ENCODE peak calls at places on chromosomes 13 and 19, in seven cellular contexts. One of them, this sample, is unnamed.

GRCh38 chr13:55410398-55411330 is 1730.1 kb upstream of the PRR20A start:
- DNase-seq in HT1080: no peak
- DNase-seq in EL: no peak
- DNase-seq in AG09319: no peak
- DNase-seq in KBM-7: no peak
- DNase-seq in neural crest cell: no peak
- DNase-seq in iris pigment epithelial cell: no peak
- DNase-seq in this sample: no peak

GRCh38 chr13:112392719-112393118 is 16.6 kb downstream of the SPACA7 start:
- DNase-seq in HT1080: no peak
- DNase-seq in EL: no peak
- DNase-seq in AG09319: no peak
- DNase-seq in KBM-7: peak; percentile 1
- DNase-seq in neural crest cell: no peak
- DNase-seq in iris pigment epithelial cell: no peak
- DNase-seq in this sample: no peak

GRCh38 chr13:73870970-73871935 is 263.0 kb downstream of the KLF12 start:
- DNase-seq in HT1080: peak; percentile 64
- DNase-seq in EL: peak; percentile 85
- DNase-seq in AG09319: peak; percentile 30
- DNase-seq in KBM-7: peak; percentile 1
- DNase-seq in neural crest cell: no peak
- DNase-seq in iris pigment epithelial cell: peak; percentile 97
- DNase-seq in this sample: no peak

GRCh38 chr19:8126008-8126407 is 23.4 kb downstream of the FBN3 start:
- DNase-seq in HT1080: no peak
- DNase-seq in EL: no peak
- DNase-seq in AG09319: no peak
- DNase-seq in KBM-7: no peak
- DNase-seq in neural crest cell: no peak
- DNase-seq in iris pigment epithelial cell: no peak
- DNase-seq in this sample: no peak

GRCh38 chr13:108924154-108924940 is 294.9 kb downstream of the MYO16 start:
- DNase-seq in HT1080: peak; percentile 67
- DNase-seq in EL: peak; percentile 16
- DNase-seq in AG09319: no peak
- DNase-seq in KBM-7: no peak
- DNase-seq in neural crest cell: no peak
- DNase-seq in iris pigment epithelial cell: peak; percentile 76
- DNase-seq in this sample: no peak

GRCh38 chr13:79658333-79658975 is 177.5 kb downstream of the NDFIP2 start:
- DNase-seq in HT1080: no peak
- DNase-seq in EL: no peak
- DNase-seq in AG09319: no peak
- DNase-seq in KBM-7: no peak
- DNase-seq in neural crest cell: no peak
- DNase-seq in iris pigment epithelial cell: no peak
- DNase-seq in this sample: no peak

GRCh38 chr13:98539655-98540054 is 37.3 kb downstream of the STK24 start:
- DNase-seq in HT1080: no peak
- DNase-seq in EL: peak; percentile 21
- DNase-seq in AG09319: no peak
- DNase-seq in KBM-7: no peak
- DNase-seq in neural crest cell: no peak
- DNase-seq in iris pigment epithelial cell: no peak
- DNase-seq in this sample: no peak

GRCh38 chr19:46394398-46394797 is 19.0 kb downstream of the CCDC8 start:
- DNase-seq in HT1080: no peak
- DNase-seq in EL: no peak
- DNase-seq in AG09319: no peak
- DNase-seq in KBM-7: no peak
- DNase-seq in neural crest cell: no peak
- DNase-seq in iris pigment epithelial cell: no peak
- DNase-seq in this sample: no peak

GRCh38 chr13:51380269-51380668 is 40.8 kb downstream of the SERPINE3 start:
- DNase-seq in HT1080: peak; percentile 76
- DNase-seq in EL: no peak
- DNase-seq in AG09319: no peak
- DNase-seq in KBM-7: no peak
- DNase-seq in neural crest cell: no peak
- DNase-seq in iris pigment epithelial cell: peak; percentile 76
- DNase-seq in this sample: no peak